ENCODE peak calls at places on chromosomes 7 and 10, in five cellular contexts. N, X, M, Z and Q are unnamed samples.
A peak's percentile ranks its signal among the peaks of the same experiment; 100 is the strongest.

GRCh38 chr7:20358762-20359282 is 28.1 kb downstream of the ITGB8 start:
- DNase-seq in Z (no peak), N (no peak), M (peak; percentile 16), X (no peak), Q (no peak)

GRCh38 chr10:3264178-3264867 is 91.7 kb upstream of the PITRM1 start:
- DNase-seq in X (no peak), M (no peak), Z (no peak), N (no peak), Q (no peak)

GRCh38 chr10:114616103-114616502 is 42.0 kb downstream of the ABLIM1 start:
- DNase-seq in N (no peak), Z (no peak), X (no peak), M (no peak), Q (no peak)

GRCh38 chr7:411677-412312 is 107.9 kb downstream of the PDGFA start:
- DNase-seq in X (peak; percentile 43), N (no peak), M (peak; percentile 36), Z (peak; percentile 6), Q (no peak)

GRCh38 chr10:131452926-131453771 is 141.6 kb upstream of the TCERG1L start:
- DNase-seq in M (no peak), X (peak; percentile 17), Z (peak; percentile 29), N (no peak), Q (peak; percentile 40)

GRCh38 chr10:4736183-4736582 is 89.8 kb upstream of the AKR1E2 start:
- DNase-seq in Z (no peak), M (no peak), N (no peak), X (no peak), Q (no peak)

GRCh38 chr10:24104895-24105294 is 104.0 kb upstream of the KIAA1217 start:
- DNase-seq in X (no peak), N (no peak), Z (no peak), M (no peak), Q (no peak)

GRCh38 chr7:118245267-118246040 is 20.9 kb downstream of the ANKRD7 start:
- DNase-seq in N (no peak), X (no peak), M (peak; percentile 17), Z (no peak), Q (no peak)

GRCh38 chr10:91909178-91909677 is at the start of gene FGFBP3:
- DNase-seq in M (peak; percentile 72), Z (no peak), N (no peak), X (no peak), Q (peak; percentile 84)

GRCh38 chr7:106563466-106564150 is 97.3 kb downstream of the CCDC71L start:
- DNase-seq in Z (no peak), N (no peak), M (no peak), X (no peak), Q (no peak)

GRCh38 chr7:77982926-77983550 is 184.5 kb downstream of the PHTF2 start:
- DNase-seq in Z (no peak), N (no peak), X (no peak), M (no peak), Q (no peak)

GRCh38 chr10:72076756-72077155 is 11.6 kb downstream of the SPOCK2 start:
- DNase-seq in N (no peak), Z (no peak), X (peak; percentile 34), M (no peak), Q (no peak)

GRCh38 chr10:72075184-72076115 is 12.9 kb downstream of the SPOCK2 start:
- DNase-seq in Z (no peak), N (no peak), X (no peak), M (no peak), Q (no peak)

GRCh38 chr10:72073677-72074412 is 14.5 kb downstream of the SPOCK2 start:
- DNase-seq in N (no peak), X (no peak), M (peak; percentile 78), Z (no peak), Q (no peak)

GRCh38 chr10:72072639-72073038 is 15.7 kb downstream of the SPOCK2 start:
- DNase-seq in Z (no peak), X (no peak), N (no peak), M (no peak), Q (no peak)

GRCh38 chr10:72074413-72075183 is 13.8 kb downstream of the SPOCK2 start:
- DNase-seq in X (no peak), Z (no peak), M (no peak), N (no peak), Q (no peak)
- H3K27ac ChIP-seq in X (no peak overlapping the region), Z (no peak overlapping the region), M (no peak overlapping the region), N (no peak overlapping the region), Q (no peak overlapping the region)

GRCh38 chr7:16668049-16668858 is 22.3 kb downstream of the BZW2 start:
- DNase-seq in N (peak; percentile 70), X (peak; percentile 81), M (peak; percentile 54), Z (peak; percentile 51), Q (no peak)
- TF ChIP-seq CTCF in N (no peak), X (no peak), M (peak; percentile 48), Z (no peak), Q (no peak)

DNA sequence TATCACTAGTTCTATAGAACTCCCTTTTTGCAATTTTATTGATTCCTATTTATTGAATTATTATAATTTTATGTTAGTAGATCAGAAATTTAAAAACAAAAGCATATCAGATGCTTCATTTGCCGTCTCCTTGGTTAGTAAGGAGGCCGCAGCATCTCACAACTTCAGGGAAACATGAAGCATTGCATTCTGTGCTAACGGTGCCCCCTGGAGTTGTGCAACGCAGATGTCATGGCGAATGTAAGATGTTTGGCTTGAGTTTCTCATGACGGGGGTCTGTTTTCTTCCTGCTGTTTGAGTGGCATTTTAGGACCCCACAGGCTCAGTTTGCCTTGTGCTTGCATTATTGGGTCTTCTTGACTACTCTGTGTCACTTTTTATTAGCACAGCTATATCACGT is 124.8 kb downstream of the CNNM2 start:
- DNase-seq in N (no peak), Z (no peak), M (no peak), X (no peak), Q (no peak)
- H3K4me3 ChIP-seq in N (no peak overlapping the region), Z (no peak overlapping the region), M (no peak overlapping the region), X (no peak overlapping the region), Q (no peak overlapping the region)

GRCh38 chr10:97428572-97428981 is 2.6 kb downstream of the PGAM1 start:
- DNase-seq in Z (no peak), N (no peak), X (no peak), M (no peak), Q (no peak)
- H3K27ac ChIP-seq in Z (peak overlapping the region; percentile 93), N (peak overlapping the region; percentile 91), X (no peak overlapping the region), M (peak overlapping the region; percentile 69), Q (no peak overlapping the region)

GRCh38 chr7:101816499-101817030 is 861 bp upstream of the CUX1 start:
- DNase-seq in X (peak; percentile 74), Z (peak; percentile 51), N (peak; percentile 64), M (peak; percentile 89), Q (peak; percentile 54)
- TF ChIP-seq CTCF in X (no peak), Z (no peak), N (no peak), M (no peak), Q (peak; percentile 34)

GRCh38 chr10:664893-665292 is 24.6 kb downstream of the DIP2C start:
- DNase-seq in N (no peak), M (no peak), Z (no peak), X (no peak), Q (no peak)
- H3K4me3 ChIP-seq in N (no peak overlapping the region), M (no peak overlapping the region), Z (no peak overlapping the region), X (peak overlapping the region; percentile 44), Q (no peak overlapping the region)

GRCh38 chr10:47283848-47284247 is 16.1 kb upstream of the GDF10 start:
- DNase-seq in M (no peak), Z (no peak), X (no peak), N (no peak), Q (no peak)

GRCh38 chr10:47282657-47283018 is 17.4 kb upstream of the GDF10 start:
- DNase-seq in Z (no peak), N (no peak), X (no peak), M (no peak), Q (no peak)

GRCh38 chr10:47283101-47283630 is 16.8 kb upstream of the GDF10 start:
- DNase-seq in M (no peak), N (no peak), Z (no peak), X (no peak), Q (no peak)

GRCh38 chr10:47279276-47279675 is 20.7 kb upstream of the GDF10 start:
- DNase-seq in Z (no peak), X (no peak), N (no peak), M (no peak), Q (no peak)

GRCh38 chr10:47282005-47282656 is 17.9 kb upstream of the GDF10 start:
- DNase-seq in Z (no peak), X (no peak), N (no peak), M (no peak), Q (no peak)
- H3K27ac ChIP-seq in Z (no peak overlapping the region), X (no peak overlapping the region), N (no peak overlapping the region), M (no peak overlapping the region), Q (no peak overlapping the region)

GRCh38 chr7:158013085-158013668 is 574.4 kb downstream of the PTPRN2 start:
- DNase-seq in Z (no peak), M (no peak), X (no peak), N (no peak), Q (no peak)

GRCh38 chr7:158008267-158008666 is 579.4 kb downstream of the PTPRN2 start:
- DNase-seq in X (no peak), Z (no peak), M (no peak), N (no peak), Q (no peak)

GRCh38 chr7:158011941-158012340 is 575.7 kb downstream of the PTPRN2 start:
- DNase-seq in M (no peak), N (no peak), Z (no peak), X (no peak), Q (no peak)

GRCh38 chr7:158009886-158010285 is 577.7 kb downstream of the PTPRN2 start:
- DNase-seq in M (no peak), N (no peak), X (no peak), Z (no peak), Q (no peak)

GRCh38 chr7:158010956-158011698 is 576.5 kb downstream of the PTPRN2 start:
- DNase-seq in M (no peak), X (no peak), Z (no peak), N (no peak), Q (no peak)
- TF ChIP-seq CTCF in M (no peak), X (no peak), Z (no peak), N (no peak), Q (no peak)